ENCODE peak calls at places on chromosome 21, in ten cellular contexts. I, W, U, Q, R, N, P, K, V and L are unnamed samples.
A peak's percentile ranks its signal among the peaks of the same experiment; 100 is the strongest.

GRCh38 chr21:28635541-28635940 is 357.1 kb downstream of the LTN1 start:
- DNase-seq in I (no peak), W (no peak), U (no peak), Q (no peak), R (no peak), N (no peak), P (no peak), K (no peak), V (no peak), L (no peak)

GRCh38 chr21:36202721-36203602 is 46.3 kb downstream of the DOP1B start:
- DNase-seq in I (no peak), W (no peak), U (no peak), Q (no peak), R (no peak), N (no peak), P (no peak), K (no peak), V (no peak), L (no peak)

GRCh38 chr21:16085436-16085835 is 355.7 kb downstream of the USP25 start:
- DNase-seq in I (no peak), W (no peak), U (no peak), Q (no peak), R (no peak), N (no peak), P (no peak), K (no peak), V (no peak), L (no peak)

GRCh38 chr21:19034041-19034440 is 630.5 kb upstream of the TMPRSS15 start:
- DNase-seq in I (no peak), W (no peak), U (no peak), Q (no peak), R (no peak), N (no peak), P (no peak), K (no peak), V (no peak), L (no peak)

GRCh38 chr21:30351534-30351933 is 3.1 kb upstream of the KRTAP23-1 start:
- DNase-seq in I (no peak), W (no peak), U (no peak), Q (no peak), R (no peak), N (no peak), P (no peak), K (no peak), V (no peak), L (no peak)

GRCh38 chr21:36188937-36189336 is 32.3 kb downstream of the DOP1B start:
- DNase-seq in I (no peak), W (no peak), U (no peak), Q (no peak), R (no peak), N (no peak), P (no peak), K (no peak), V (no peak), L (no peak)

GRCh38 chr21:23162213-23162946 is 2164.2 kb downstream of the NCAM2 start:
- DNase-seq in I (no peak), W (no peak), U (no peak), Q (no peak), R (peak; percentile 6), N (no peak), P (no peak), K (no peak), V (no peak), L (peak; percentile 19)

GRCh38 chr21:21688877-21689276 is 690.7 kb downstream of the NCAM2 start:
- DNase-seq in I (no peak), W (no peak), U (no peak), Q (no peak), R (peak; percentile 27), N (peak; percentile 5), P (no peak), K (peak; percentile 33), V (no peak), L (peak; percentile 65)

DNA sequence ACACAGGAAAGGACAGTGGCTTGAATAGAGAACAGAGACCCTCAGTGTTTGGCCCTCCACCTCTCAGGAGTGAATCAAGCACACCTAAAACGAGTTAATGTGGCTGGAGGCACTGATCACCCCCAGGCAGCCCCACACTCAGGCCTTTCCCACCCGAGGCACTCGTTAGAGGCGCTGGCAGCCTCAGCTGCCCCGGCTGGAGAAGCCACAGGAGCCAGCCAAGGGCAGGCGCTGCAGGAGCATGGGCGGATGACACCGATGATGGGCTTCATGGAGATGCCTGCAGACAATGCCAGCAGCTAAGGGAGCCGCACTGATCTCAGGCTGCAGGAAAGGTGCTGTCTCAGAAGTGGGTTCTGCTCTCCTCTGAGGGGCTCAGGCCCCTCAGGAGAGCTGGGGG is 24.1 kb upstream of the ABCG1 start:
- DNase-seq in I (no peak), W (no peak), U (no peak), Q (no peak), R (no peak), N (no peak), P (no peak), K (no peak), V (no peak), L (no peak)
- H3K4me1 ChIP-seq in I (peaks cover 58% of the 10 kb centered on the region), W (peaks cover 60% of the 10 kb centered on the region), U (peaks cover 6% of the 10 kb centered on the region), Q (peaks cover 21% of the 10 kb centered on the region), R (no peaks in the 10 kb centered on the region), N (no peaks in the 10 kb centered on the region), P (peaks cover 73% of the 10 kb centered on the region), K (peaks cover 12% of the 10 kb centered on the region), V (peaks cover 6% of the 10 kb centered on the region), L (peaks cover 11% of the 10 kb centered on the region)

GRCh38 chr21:17785403-17785788 is 33.8 kb downstream of the C21orf91 start:
- DNase-seq in I (no peak), W (no peak), U (no peak), Q (no peak), R (no peak), N (no peak), P (no peak), K (no peak), V (no peak), L (no peak)

GRCh38 chr21:17783003-17783402 is 36.2 kb downstream of the C21orf91 start:
- DNase-seq in I (no peak), W (no peak), U (no peak), Q (no peak), R (no peak), N (no peak), P (no peak), K (no peak), V (no peak), L (no peak)

GRCh38 chr21:17784604-17785402 is 34.4 kb downstream of the C21orf91 start:
- DNase-seq in I (no peak), W (no peak), U (no peak), Q (no peak), R (no peak), N (no peak), P (peak; percentile 27), K (no peak), V (no peak), L (peak; percentile 85)

GRCh38 chr21:17782051-17782450 is 37.1 kb downstream of the C21orf91 start:
- DNase-seq in I (peak; percentile 42), W (no peak), U (no peak), Q (no peak), R (no peak), N (no peak), P (peak; percentile 30), K (no peak), V (no peak), L (peak; percentile 79)

GRCh38 chr21:17783816-17784598 is 35.1 kb downstream of the C21orf91 start:
- DNase-seq in I (peak; percentile 38), W (no peak), U (no peak), Q (no peak), R (no peak), N (no peak), P (peak; percentile 84), K (no peak), V (no peak), L (peak; percentile 89)
- H3K4me1 ChIP-seq in I (peaks cover 94% of the 10 kb centered on the region), W (peaks cover 86% of the 10 kb centered on the region), U (no peaks in the 10 kb centered on the region), Q (no peaks in the 10 kb centered on the region), R (no peaks in the 10 kb centered on the region), N (no peaks in the 10 kb centered on the region), P (peaks cover 59% of the 10 kb centered on the region), K (no peaks in the 10 kb centered on the region), V (no peaks in the 10 kb centered on the region), L (peaks cover 83% of the 10 kb centered on the region)

DNA sequence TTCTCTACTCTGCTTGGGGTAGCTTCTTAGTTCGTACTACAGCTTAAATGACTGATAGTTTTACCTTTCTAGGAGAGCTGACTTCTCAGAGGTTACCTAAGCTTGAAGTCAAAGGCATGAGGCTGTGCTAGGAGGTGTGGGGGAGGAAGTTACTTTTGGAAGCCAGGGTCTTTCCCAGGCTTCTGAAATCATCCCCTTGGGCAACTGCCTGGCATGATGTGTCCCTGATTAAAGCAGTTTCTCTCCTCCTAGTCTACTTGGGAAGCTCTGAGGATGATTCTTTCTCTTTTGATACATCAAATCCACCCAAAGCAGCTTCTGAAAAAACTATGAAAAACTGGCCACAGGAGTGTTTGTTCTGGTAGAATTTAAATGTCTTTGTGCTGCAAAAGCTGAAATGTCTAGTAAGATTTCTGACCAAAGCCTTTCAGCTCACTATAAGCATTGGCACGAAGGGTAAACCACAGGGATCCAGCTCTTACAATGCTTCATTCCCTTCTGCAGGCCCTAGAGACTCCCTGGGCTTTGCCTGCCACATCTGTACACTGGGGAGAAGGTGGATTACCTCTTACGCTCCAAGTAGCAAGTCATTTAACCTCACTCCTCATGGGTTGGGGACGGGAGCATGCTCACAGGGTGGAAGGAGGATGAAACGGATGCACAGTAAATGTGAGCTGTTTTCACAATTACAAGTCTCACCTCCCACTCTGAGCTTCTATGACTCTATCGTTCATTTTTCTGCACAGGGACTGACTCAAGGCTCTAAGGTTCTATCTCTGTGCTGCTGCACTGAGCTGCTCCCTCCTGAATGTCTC is 59.6 kb downstream of the RUNX1 start:
- DNase-seq in I (no peak), W (no peak), U (no peak), Q (no peak), R (no peak), N (no peak), P (no peak), K (no peak), V (no peak), L (no peak)
- H3K4me1 ChIP-seq in I (peaks cover 87% of the 10 kb centered on the region), W (peaks cover 66% of the 10 kb centered on the region), U (no peaks in the 10 kb centered on the region), Q (no peaks in the 10 kb centered on the region), R (no peaks in the 10 kb centered on the region), N (peaks cover 10% of the 10 kb centered on the region), P (peaks cover 15% of the 10 kb centered on the region), K (no peaks in the 10 kb centered on the region), V (no peaks in the 10 kb centered on the region), L (peaks cover 10% of the 10 kb centered on the region)

GRCh38 chr21:25501996-25502665 is 105.2 kb downstream of the MRPL39 start:
- DNase-seq in I (no peak), W (no peak), U (no peak), Q (no peak), R (no peak), N (no peak), P (no peak), K (no peak), V (no peak), L (no peak)
- H3K4me1 ChIP-seq in I (no peaks in the 10 kb centered on the region), W (no peaks in the 10 kb centered on the region), U (no peaks in the 10 kb centered on the region), Q (no peaks in the 10 kb centered on the region), R (no peaks in the 10 kb centered on the region), N (no peaks in the 10 kb centered on the region), P (no peaks in the 10 kb centered on the region), K (no peaks in the 10 kb centered on the region), V (no peaks in the 10 kb centered on the region), L (no peaks in the 10 kb centered on the region)